ENCODE peak calls at places on chromosomes 12 and 14, in six cellular contexts. O is NCI-H345; P is substantia nigra; F is iris pigment epithelial cell; S is NCI-H774; W is stimulated activated CD4-positive, alpha-beta T cell treated with anti-CD3 and anti-CD28 coated beads, TNF-alpha, amount 100 ng/mL, for 48 hours. H is an unnamed sample.

GRCh38 chr12:84150226-84150625 is 762.4 kb downstream of the SLC6A15 start:
- DNase-seq in P (no peak), W (no peak), F (no peak), O (no peak), S (no peak), H (no peak)

GRCh38 chr12:92539966-92540791 is 162.6 kb upstream of the PLEKHG7 start:
- DNase-seq in F (no peak), W (no peak), S (no peak), P (no peak), O (peak; percentile 82), H (peak; percentile 73)

GRCh38 chr12:62472472-62472871 is 5.8 kb downstream of the MON2 start:
- DNase-seq in S (no peak), P (no peak), W (no peak), F (no peak), O (no peak), H (peak; percentile 10)

GRCh38 chr12:63045020-63045860 is 105.8 kb downstream of the AVPR1A start:
- DNase-seq in S (no peak), O (no peak), F (peak; percentile 72), W (no peak), P (no peak), H (no peak)

GRCh38 chr14:65117795-65118746 is 15.8 kb upstream of the MAX start:
- DNase-seq in F (no peak), O (no peak), W (no peak), S (no peak), P (no peak), H (no peak)

GRCh38 chr12:25052191-25053020 is 103.5 kb upstream of the BCAT1 start:
- DNase-seq in F (no peak), S (no peak), P (no peak), O (no peak), W (no peak), H (no peak)

GRCh38 chr12:57810450-57810849 is 8.1 kb downstream of the AVIL start:
- DNase-seq in P (no peak), F (peak; percentile 70), W (no peak), O (no peak), S (no peak), H (no peak)

GRCh38 chr14:43939836-43940235 is 567.2 kb downstream of the FSCB start:
- DNase-seq in O (no peak), S (no peak), F (no peak), W (no peak), P (no peak), H (no peak)

GRCh38 chr12:81162725-81163124 is 84.8 kb downstream of the ACSS3 start:
- DNase-seq in P (no peak), S (no peak), W (no peak), F (no peak), O (no peak), H (no peak)

GRCh38 chr14:52075371-52075770 is 6.5 kb upstream of the NID2 start:
- DNase-seq in O (no peak), W (no peak), F (no peak), P (no peak), S (no peak), H (no peak)

GRCh38 chr14:87629788-87630187 is 363.2 kb downstream of the GALC start:
- DNase-seq in S (no peak), W (no peak), O (no peak), P (no peak), F (no peak), H (peak; percentile 13)

GRCh38 chr12:65509953-65510352 is 231.5 kb downstream of the MSRB3 start:
- DNase-seq in S (no peak), F (no peak), W (no peak), O (no peak), P (no peak), H (no peak)

GRCh38 chr14:65164068-65164824 is 61.9 kb upstream of the MAX start:
- DNase-seq in F (peak; percentile 42), S (no peak), P (peak; percentile 12), W (peak; percentile 11), O (peak; percentile 61), H (peak; percentile 65)

GRCh38 chr12:52391618-52392002 is 6.2 kb upstream of the KRT84 start:
- DNase-seq in P (peak; percentile 55), F (no peak), W (no peak), O (peak; percentile 95), S (peak; percentile 54), H (no peak)

GRCh38 chr12:59023861-59024424 is 103.6 kb upstream of the LRIG3 start:
- DNase-seq in S (no peak), O (no peak), W (no peak), P (no peak), F (no peak), H (no peak)

GRCh38 chr14:105883066-105884005 is 357.0 kb downstream of the TMEM121 start:
- DNase-seq in O (no peak), S (no peak), F (no peak), P (no peak), W (no peak), H (no peak)

GRCh38 chr12:7158866-7159600 is 28.9 kb downstream of the CLSTN3 start:
- DNase-seq in P (no peak), F (no peak), S (no peak), O (no peak), W (no peak), H (no peak)

GRCh38 chr12:94595152-94595551 is 55.2 kb downstream of the TMCC3 start:
- DNase-seq in S (no peak), P (no peak), W (no peak), O (no peak), F (no peak), H (no peak)

GRCh38 chr12:25775968-25776367 is 182.5 kb upstream of the RASSF8 start:
- DNase-seq in F (no peak), S (no peak), P (no peak), W (no peak), O (no peak), H (no peak)

GRCh38 chr12:29700761-29701481 is 82.8 kb downstream of the TMTC1 start:
- DNase-seq in S (no peak), O (no peak), W (no peak), P (no peak), F (no peak), H (no peak)

GRCh38 chr12:71876400-71876799 is 36.8 kb downstream of the TBC1D15 start:
- DNase-seq in O (no peak), W (no peak), F (no peak), S (no peak), P (no peak), H (no peak)

GRCh38 chr12:39145175-39145999 is 240.0 kb upstream of the CPNE8 start:
- DNase-seq in S (no peak), F (peak; percentile 28), O (no peak), W (peak; percentile 32), P (peak; percentile 19), H (peak; percentile 35)

GRCh38 chr12:43113153-43113552 is 438.9 kb downstream of the ADAMTS20 start:
- DNase-seq in W (no peak), O (no peak), S (no peak), F (peak; percentile 29), P (no peak), H (no peak)

GRCh38 chr14:20302042-20302761 is 3.5 kb downstream of the TTC5 start:
- DNase-seq in P (no peak), O (no peak), S (no peak), F (peak; percentile 70), W (no peak), H (no peak)

GRCh38 chr14:100155881-100156645 is 3.4 kb downstream of the DEGS2 start:
- DNase-seq in P (no peak), O (no peak), W (no peak), S (no peak), F (no peak), H (no peak)

GRCh38 chr14:31950760-31951637 is 126.1 kb upstream of the ARHGAP5 start:
- DNase-seq in P (no peak), O (peak; percentile 93), F (peak; percentile 70), S (peak; percentile 59), W (no peak), H (peak; percentile 69)

GRCh38 chr12:66636771-66637170 is 42.1 kb downstream of the GRIP1 start:
- DNase-seq in W (no peak), P (peak; percentile 74), O (no peak), S (no peak), F (no peak), H (peak; percentile 12)

GRCh38 chr14:74620497-74620921 is 8.5 kb upstream of the LTBP2 start:
- DNase-seq in S (no peak), F (peak; percentile 97), O (no peak), P (no peak), W (no peak), H (no peak)